ENCODE peak calls at places on chromosomes 6 and 20, in seven cellular contexts. One of them, this sample, is unnamed.

GRCh38 chr20:8078528-8078914 is 53.5 kb upstream of the PLCB1 start:
- DNase-seq in WTC11: no peak
- DNase-seq in SK-N-SH: no peak
- DNase-seq in HCT116: no peak
- DNase-seq in A549: peak; percentile 42
- DNase-seq in NB4: no peak
- DNase-seq in HepG2: no peak
- DNase-seq in this sample: no peak

GRCh38 chr6:17096076-17096475 is 5.8 kb upstream of the STMND1 start:
- DNase-seq in WTC11: no peak
- DNase-seq in SK-N-SH: no peak
- DNase-seq in HCT116: no peak
- DNase-seq in A549: no peak
- DNase-seq in NB4: no peak
- DNase-seq in HepG2: peak; percentile 44
- DNase-seq in this sample: no peak

GRCh38 chr20:32595143-32595542 is 10.0 kb upstream of the NOL4L start:
- DNase-seq in WTC11: no peak
- DNase-seq in SK-N-SH: no peak
- DNase-seq in HCT116: no peak
- DNase-seq in A549: no peak
- DNase-seq in NB4: no peak
- DNase-seq in HepG2: no peak
- DNase-seq in this sample: no peak

GRCh38 chr6:94639564-94639963 is 937.8 kb upstream of the MANEA start:
- DNase-seq in WTC11: no peak
- DNase-seq in SK-N-SH: no peak
- DNase-seq in HCT116: no peak
- DNase-seq in A549: no peak
- DNase-seq in NB4: no peak
- DNase-seq in HepG2: no peak
- DNase-seq in this sample: no peak

GRCh38 chr6:63807056-63807455 is 171.5 kb downstream of the PHF3 start:
- DNase-seq in WTC11: no peak
- DNase-seq in SK-N-SH: no peak
- DNase-seq in HCT116: no peak
- DNase-seq in A549: peak; percentile 23
- DNase-seq in NB4: peak; percentile 30
- DNase-seq in HepG2: no peak
- DNase-seq in this sample: no peak

GRCh38 chr6:157629220-157629619 is 193.8 kb upstream of the SNX9 start:
- DNase-seq in WTC11: no peak
- DNase-seq in SK-N-SH: no peak
- DNase-seq in HCT116: no peak
- DNase-seq in A549: no peak
- DNase-seq in NB4: peak; percentile 85
- DNase-seq in HepG2: no peak
- DNase-seq in this sample: no peak

GRCh38 chr20:54221996-54222890 is 14.4 kb downstream of the PFDN4 start:
- DNase-seq in WTC11: no peak
- DNase-seq in SK-N-SH: no peak
- DNase-seq in HCT116: no peak
- DNase-seq in A549: no peak
- DNase-seq in NB4: no peak
- DNase-seq in HepG2: no peak
- DNase-seq in this sample: no peak

GRCh38 chr6:17935188-17936149 is 52.0 kb downstream of the KIF13A start:
- DNase-seq in WTC11: no peak
- DNase-seq in SK-N-SH: no peak
- DNase-seq in HCT116: no peak
- DNase-seq in A549: no peak
- DNase-seq in NB4: peak; percentile 11
- DNase-seq in HepG2: no peak
- DNase-seq in this sample: no peak

GRCh38 chr6:125014157-125014957 is 52.1 kb downstream of the RNF217 start:
- DNase-seq in WTC11: no peak
- DNase-seq in SK-N-SH: no peak
- DNase-seq in HCT116: no peak
- DNase-seq in A549: peak; percentile 19
- DNase-seq in NB4: peak; percentile 16
- DNase-seq in HepG2: no peak
- DNase-seq in this sample: no peak

GRCh38 chr6:20704325-20704724 is 170.1 kb downstream of the CDKAL1 start:
- DNase-seq in WTC11: no peak
- DNase-seq in SK-N-SH: no peak
- DNase-seq in HCT116: no peak
- DNase-seq in A549: no peak
- DNase-seq in NB4: no peak
- DNase-seq in HepG2: no peak
- DNase-seq in this sample: no peak

GRCh38 chr20:21512634-21513180 is 1.2 kb downstream of the NKX2-2 start:
- DNase-seq in WTC11: no peak
- DNase-seq in SK-N-SH: peak; percentile 50
- DNase-seq in HCT116: no peak
- DNase-seq in A549: no peak
- DNase-seq in NB4: no peak
- DNase-seq in HepG2: no peak
- DNase-seq in this sample: no peak

GRCh38 chr6:128121610-128122009 is 220.8 kb upstream of the THEMIS start:
- DNase-seq in WTC11: no peak
- DNase-seq in SK-N-SH: no peak
- DNase-seq in HCT116: no peak
- DNase-seq in A549: no peak
- DNase-seq in NB4: no peak
- DNase-seq in HepG2: no peak
- DNase-seq in this sample: no peak

GRCh38 chr6:158707826-158708225 is 58.0 kb downstream of the SYTL3 start:
- DNase-seq in WTC11: no peak
- DNase-seq in SK-N-SH: no peak
- DNase-seq in HCT116: no peak
- DNase-seq in A549: no peak
- DNase-seq in NB4: no peak
- DNase-seq in HepG2: no peak
- DNase-seq in this sample: no peak

GRCh38 chr6:8064638-8065518 is 689 bp upstream of the BLOC1S5 start:
- DNase-seq in WTC11: no peak
- DNase-seq in SK-N-SH: no peak
- DNase-seq in HCT116: no peak
- DNase-seq in A549: no peak
- DNase-seq in NB4: peak; percentile 12
- DNase-seq in HepG2: peak; percentile 35
- DNase-seq in this sample: no peak

GRCh38 chr20:40600441-40601235 is 88.4 kb downstream of the MAFB start:
- DNase-seq in WTC11: no peak
- DNase-seq in SK-N-SH: no peak
- DNase-seq in HCT116: no peak
- DNase-seq in A549: no peak
- DNase-seq in NB4: no peak
- DNase-seq in HepG2: no peak
- DNase-seq in this sample: no peak

GRCh38 chr6:158058156-158058723 is 76.6 kb downstream of the SYNJ2 start:
- DNase-seq in WTC11: no peak
- DNase-seq in SK-N-SH: no peak
- DNase-seq in HCT116: no peak
- DNase-seq in A549: no peak
- DNase-seq in NB4: no peak
- DNase-seq in HepG2: no peak
- DNase-seq in this sample: no peak

GRCh38 chr6:159808647-159809046 is 8.6 kb downstream of the PNLDC1 start:
- DNase-seq in WTC11: no peak
- DNase-seq in SK-N-SH: no peak
- DNase-seq in HCT116: no peak
- DNase-seq in A549: no peak
- DNase-seq in NB4: no peak
- DNase-seq in HepG2: no peak
- DNase-seq in this sample: no peak

GRCh38 chr6:33607784-33608161 is 13.3 kb upstream of the ITPR3 start:
- DNase-seq in WTC11: no peak
- DNase-seq in SK-N-SH: peak; percentile 43
- DNase-seq in HCT116: peak; percentile 37
- DNase-seq in A549: peak; percentile 51
- DNase-seq in NB4: peak; percentile 51
- DNase-seq in HepG2: peak; percentile 79
- DNase-seq in this sample: no peak

GRCh38 chr6:140052757-140053729 is 678.6 kb upstream of the CITED2 start:
- DNase-seq in WTC11: peak; percentile 13
- DNase-seq in SK-N-SH: no peak
- DNase-seq in HCT116: no peak
- DNase-seq in A549: peak; percentile 17
- DNase-seq in NB4: peak; percentile 41
- DNase-seq in HepG2: no peak
- DNase-seq in this sample: no peak

GRCh38 chr6:113011803-113012202 is 664.7 kb downstream of the RFPL4B start:
- DNase-seq in WTC11: no peak
- DNase-seq in SK-N-SH: no peak
- DNase-seq in HCT116: no peak
- DNase-seq in A549: no peak
- DNase-seq in NB4: no peak
- DNase-seq in HepG2: no peak
- DNase-seq in this sample: no peak
- TF ChIP-seq MAX in WTC11: no peak
- TF ChIP-seq MAX in SK-N-SH: peak; percentile 34
- TF ChIP-seq MAX in HCT116: no peak
- TF ChIP-seq MAX in A549: no peak
- TF ChIP-seq MAX in NB4: no peak
- TF ChIP-seq MAX in HepG2: no peak
- TF ChIP-seq MAX in this sample: no peak

GRCh38 chr6:82785206-82785605 is 280.4 kb downstream of the UBE3D start:
- DNase-seq in WTC11: no peak
- DNase-seq in SK-N-SH: no peak
- DNase-seq in HCT116: no peak
- DNase-seq in A549: no peak
- DNase-seq in NB4: no peak
- DNase-seq in HepG2: no peak
- DNase-seq in this sample: no peak
- TF ChIP-seq MAX in WTC11: no peak
- TF ChIP-seq MAX in SK-N-SH: no peak
- TF ChIP-seq MAX in HCT116: no peak
- TF ChIP-seq MAX in A549: no peak
- TF ChIP-seq MAX in NB4: no peak
- TF ChIP-seq MAX in HepG2: no peak
- TF ChIP-seq MAX in this sample: no peak

GRCh38 chr20:11267762-11268335 is 594.0 kb upstream of the JAG1 start:
- DNase-seq in WTC11: no peak
- DNase-seq in SK-N-SH: no peak
- DNase-seq in HCT116: no peak
- DNase-seq in A549: no peak
- DNase-seq in NB4: no peak
- DNase-seq in HepG2: no peak
- DNase-seq in this sample: no peak

GRCh38 chr20:11266571-11266970 is 592.8 kb upstream of the JAG1 start:
- DNase-seq in WTC11: no peak
- DNase-seq in SK-N-SH: no peak
- DNase-seq in HCT116: no peak
- DNase-seq in A549: peak; percentile 34
- DNase-seq in NB4: no peak
- DNase-seq in HepG2: no peak
- DNase-seq in this sample: no peak

GRCh38 chr20:11271319-11271718 is 597.5 kb upstream of the JAG1 start:
- DNase-seq in WTC11: peak; percentile 76
- DNase-seq in SK-N-SH: peak; percentile 11
- DNase-seq in HCT116: no peak
- DNase-seq in A549: no peak
- DNase-seq in NB4: no peak
- DNase-seq in HepG2: peak; percentile 30
- DNase-seq in this sample: peak; percentile 23

GRCh38 chr20:11270566-11270965 is 596.8 kb upstream of the JAG1 start:
- DNase-seq in WTC11: peak; percentile 24
- DNase-seq in SK-N-SH: no peak
- DNase-seq in HCT116: no peak
- DNase-seq in A549: no peak
- DNase-seq in NB4: no peak
- DNase-seq in HepG2: no peak
- DNase-seq in this sample: no peak

DNA sequence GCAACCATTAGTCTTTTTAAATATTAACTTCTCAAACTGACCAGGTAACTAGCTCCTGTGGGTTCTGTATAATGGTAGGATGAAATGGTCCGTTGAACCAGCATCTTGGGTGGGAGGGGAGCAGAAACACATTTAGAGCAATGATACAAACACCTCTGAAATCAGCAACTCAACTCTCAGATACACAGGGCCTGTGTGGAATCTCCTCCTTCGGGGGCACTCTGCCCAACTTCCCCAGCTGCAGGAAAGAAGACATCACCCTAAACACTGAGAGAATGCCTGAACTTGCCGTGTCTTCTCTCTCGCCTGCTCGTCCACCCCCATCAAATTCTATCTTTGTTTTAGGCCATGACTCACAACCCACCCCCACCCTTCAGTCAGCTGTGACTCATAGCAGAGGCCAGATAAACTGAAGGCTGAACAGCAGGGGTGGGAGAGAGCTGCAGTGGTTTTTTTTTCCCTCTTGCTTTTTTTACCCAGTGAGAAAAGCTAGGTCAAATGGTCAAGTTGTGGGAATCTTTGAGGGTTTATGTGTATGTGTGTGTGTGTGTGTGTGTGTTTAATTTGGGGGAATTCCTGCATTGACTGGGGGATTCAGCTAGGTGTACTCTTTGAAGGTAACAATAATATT is 593.4 kb upstream of the JAG1 start:
- DNase-seq in WTC11: no peak
- DNase-seq in SK-N-SH: peak; percentile 33
- DNase-seq in HCT116: peak; percentile 79
- DNase-seq in A549: peak; percentile 93
- DNase-seq in NB4: peak; percentile 66
- DNase-seq in HepG2: peak; percentile 79
- DNase-seq in this sample: no peak
- TF ChIP-seq MAX in WTC11: no peak
- TF ChIP-seq MAX in SK-N-SH: peak; percentile 71
- TF ChIP-seq MAX in HCT116: peak; percentile 77
- TF ChIP-seq MAX in A549: peak; percentile 94
- TF ChIP-seq MAX in NB4: no peak
- TF ChIP-seq MAX in HepG2: no peak
- TF ChIP-seq MAX in this sample: no peak

DNA sequence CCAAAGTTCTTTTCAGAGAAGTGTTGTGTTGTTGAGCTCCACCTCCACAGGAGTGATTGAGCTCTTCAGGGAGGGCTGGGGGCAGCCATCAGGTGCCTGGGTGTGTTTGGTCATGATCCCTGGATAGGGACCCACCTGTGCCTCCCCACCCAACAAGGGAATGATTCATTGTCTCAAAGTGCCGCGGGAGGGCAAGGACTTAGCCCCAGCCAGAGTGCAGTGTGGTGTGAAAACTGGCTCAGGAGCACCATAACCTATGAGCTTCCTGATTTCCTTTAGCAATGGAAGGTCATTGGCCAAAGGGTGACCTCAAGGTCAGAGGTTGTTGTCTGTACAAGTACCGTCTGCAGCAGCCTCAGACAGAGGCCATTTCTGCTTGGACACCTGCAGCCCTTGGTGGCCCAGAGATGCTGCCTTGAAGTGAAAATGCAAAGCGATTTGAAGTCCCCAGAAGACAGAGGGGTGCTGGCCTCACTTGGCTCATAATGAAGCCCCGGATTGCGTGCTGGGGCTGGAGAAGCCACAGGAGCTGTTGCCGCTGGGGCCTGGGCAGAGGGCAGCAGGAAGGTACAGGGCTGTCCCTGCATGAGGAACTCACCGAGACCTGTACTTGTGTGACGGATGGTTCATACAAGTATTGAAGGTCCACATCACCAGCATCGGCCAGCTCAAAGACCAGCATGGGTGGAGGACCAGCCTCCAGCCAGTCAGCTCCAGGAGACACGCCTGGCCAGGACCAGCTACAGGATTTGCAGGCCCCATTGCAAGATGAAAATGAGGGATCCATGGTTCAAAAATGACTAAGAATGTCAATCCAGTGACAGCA is 100.6 kb upstream of the DUSP22 start:
- DNase-seq in WTC11: no peak
- DNase-seq in SK-N-SH: no peak
- DNase-seq in HCT116: no peak
- DNase-seq in A549: no peak
- DNase-seq in NB4: no peak
- DNase-seq in HepG2: no peak
- DNase-seq in this sample: no peak
- TF ChIP-seq MAX in WTC11: no peak
- TF ChIP-seq MAX in SK-N-SH: no peak
- TF ChIP-seq MAX in HCT116: no peak
- TF ChIP-seq MAX in A549: no peak
- TF ChIP-seq MAX in NB4: no peak
- TF ChIP-seq MAX in HepG2: no peak
- TF ChIP-seq MAX in this sample: no peak